ENCODE peak calls at places on chromosomes 13 and 19, in four cellular contexts. U, T, V and H are unnamed samples.

GRCh38 chr13:111168116-111168515 is 53.0 kb downstream of the ARHGEF7 start:
- DNase-seq in U (no peak), T (no peak), V (no peak), H (no peak)

GRCh38 chr13:91630916-91631315 is 232.5 kb downstream of the GPC5 start:
- DNase-seq in V (no peak), T (no peak), U (no peak), H (no peak)

GRCh38 chr13:97855570-97855970 is 97.9 kb upstream of the IPO5 start:
- DNase-seq in V (peak), T (peak), U (peak), H (peak)

GRCh38 chr19:32866564-32867265 is 2.9 kb downstream of the SLC7A9 start:
- DNase-seq in V (no peak), U (no peak), T (no peak), H (no peak)

GRCh38 chr19:7522923-7523667 is 671 bp downstream of the MCOLN1 start:
- DNase-seq in U (no peak), V (no peak), T (no peak), H (peak)

GRCh38 chr19:15170345-15170744 is 30.4 kb downstream of the NOTCH3 start:
- DNase-seq in U (no peak), T (no peak), V (no peak), H (no peak)

GRCh38 chr19:17235618-17236413 is 9.8 kb downstream of the OCEL1 start:
- DNase-seq in U (no peak), V (peak), T (no peak), H (peak)

GRCh38 chr13:24348797-24349515 is 39.6 kb downstream of the C1QTNF9 start:
- DNase-seq in U (no peak), T (no peak), V (no peak), H (no peak)

GRCh38 chr13:27403727-27404385 is 20.6 kb upstream of the GTF3A start:
- DNase-seq in U (no peak), T (no peak), V (no peak), H (no peak)

GRCh38 chr13:44431150-44431549 is 57.5 kb downstream of the SERP2 start:
- DNase-seq in U (no peak), V (no peak), T (no peak), H (no peak)

GRCh38 chr19:17358395-17358794 is 18.7 kb downstream of the PLVAP start:
- DNase-seq in T (no peak), U (no peak), V (no peak), H (peak)

GRCh38 chr19:23343434-23344010 is 51.7 kb downstream of the ZNF91 start:
- DNase-seq in T (no peak), V (no peak), U (no peak), H (no peak)

GRCh38 chr13:109468123-109468522 is 318.3 kb downstream of the IRS2 start:
- DNase-seq in T (no peak), U (no peak), V (no peak), H (no peak)

GRCh38 chr13:42548731-42549554 is 25.0 kb upstream of the TNFSF11 start:
- DNase-seq in T (no peak), U (no peak), V (no peak), H (peak)

GRCh38 chr13:19959141-19959830 is 759 bp downstream of the ZMYM2 start:
- DNase-seq in V (peak), U (no peak), T (no peak), H (peak)

GRCh38 chr19:57050863-57051262 is 68.9 kb upstream of the USP29 start:
- DNase-seq in U (no peak), T (no peak), V (no peak), H (no peak)

GRCh38 chr13:44068737-44069136 is 189.0 kb downstream of the LACC1 start:
- DNase-seq in U (no peak), V (no peak), T (no peak), H (peak)

GRCh38 chr13:84661718-84662117 is 779.4 kb upstream of the SLITRK1 start:
- DNase-seq in V (no peak), T (no peak), U (no peak), H (no peak)

DNA sequence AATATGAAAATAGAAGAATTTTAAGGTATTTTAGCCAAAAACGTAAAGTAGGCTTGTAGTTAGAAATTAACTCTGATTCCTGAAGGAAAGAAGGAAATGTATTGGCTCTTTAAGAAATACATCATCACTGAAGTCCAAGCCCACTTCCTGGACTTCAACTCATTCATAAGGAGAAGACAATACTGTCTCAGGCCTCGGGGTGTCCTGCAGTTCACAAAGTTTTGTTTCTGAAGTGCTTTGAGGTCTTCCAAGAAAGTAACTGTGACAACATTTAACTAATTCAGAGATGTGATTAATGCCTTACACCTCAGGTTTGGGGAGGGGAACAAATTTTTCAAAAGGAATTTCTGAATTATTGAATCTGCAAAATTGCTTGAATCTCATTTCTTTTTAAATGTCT is 65.8 kb upstream of the STARD13 start:
- DNase-seq in V (no peak), T (no peak), U (no peak), H (peak)
- TF ChIP-seq CTCF in V (no peak), T (no peak), U (no peak), H (peak)

GRCh38 chr13:107238262-107238661 is 670.3 kb upstream of the ARGLU1 start:
- DNase-seq in U (no peak), T (no peak), V (no peak), H (no peak)
- TF ChIP-seq CTCF in U (no peak), T (no peak), V (no peak), H (no peak)

GRCh38 chr19:42023121-42023942 is 29.3 kb upstream of the ATP1A3 start:
- DNase-seq in T (no peak), U (no peak), V (peak), H (peak)
- TF ChIP-seq CTCF in T (peak), U (peak), V (peak), H (peak)

DNA sequence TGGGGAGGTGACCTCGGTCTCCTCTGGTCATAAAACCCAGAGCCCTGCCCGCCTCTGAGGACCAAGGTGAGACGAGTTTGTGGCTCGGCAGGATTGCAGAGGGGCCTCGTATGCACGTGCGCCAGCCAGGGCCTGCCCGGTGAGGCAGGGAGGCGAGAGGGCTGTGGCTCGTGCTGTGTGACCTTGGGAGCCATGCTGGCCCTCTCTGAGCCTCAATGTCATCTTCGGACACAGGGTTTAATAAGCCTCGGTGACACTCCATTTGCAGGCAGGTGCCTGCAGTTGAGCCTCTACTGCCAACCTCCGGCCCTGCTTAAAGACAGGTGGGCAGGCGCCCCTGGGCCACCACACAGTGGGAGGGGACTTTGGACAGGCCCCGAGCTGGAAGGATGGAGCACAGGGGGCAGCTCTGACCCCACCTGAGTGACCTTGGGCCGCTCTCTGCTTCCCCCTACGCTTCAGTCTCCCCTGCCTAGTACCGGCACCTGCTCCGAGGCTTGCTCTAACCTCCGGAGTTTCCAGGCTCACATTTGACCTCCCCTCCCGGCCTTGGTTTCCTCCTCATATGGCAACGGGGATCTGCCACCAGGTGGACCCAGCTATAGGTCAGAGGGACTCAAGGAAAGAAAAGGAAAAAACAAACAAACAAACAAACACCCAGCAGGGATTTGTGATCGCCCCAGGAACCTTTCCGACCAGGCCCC is 3.2 kb downstream of the ZBTB7A start:
- DNase-seq in V (no peak), T (no peak), U (no peak), H (no peak)
- TF ChIP-seq CTCF in V (no peak), T (no peak), U (no peak), H (peak)

GRCh38 chr13:94608586-94608985 is 6.9 kb downstream of the GPR180 start:
- DNase-seq in U (no peak), T (no peak), V (no peak), H (no peak)
- TF ChIP-seq CTCF in U (no peak), T (no peak), V (no peak), H (no peak)

DNA sequence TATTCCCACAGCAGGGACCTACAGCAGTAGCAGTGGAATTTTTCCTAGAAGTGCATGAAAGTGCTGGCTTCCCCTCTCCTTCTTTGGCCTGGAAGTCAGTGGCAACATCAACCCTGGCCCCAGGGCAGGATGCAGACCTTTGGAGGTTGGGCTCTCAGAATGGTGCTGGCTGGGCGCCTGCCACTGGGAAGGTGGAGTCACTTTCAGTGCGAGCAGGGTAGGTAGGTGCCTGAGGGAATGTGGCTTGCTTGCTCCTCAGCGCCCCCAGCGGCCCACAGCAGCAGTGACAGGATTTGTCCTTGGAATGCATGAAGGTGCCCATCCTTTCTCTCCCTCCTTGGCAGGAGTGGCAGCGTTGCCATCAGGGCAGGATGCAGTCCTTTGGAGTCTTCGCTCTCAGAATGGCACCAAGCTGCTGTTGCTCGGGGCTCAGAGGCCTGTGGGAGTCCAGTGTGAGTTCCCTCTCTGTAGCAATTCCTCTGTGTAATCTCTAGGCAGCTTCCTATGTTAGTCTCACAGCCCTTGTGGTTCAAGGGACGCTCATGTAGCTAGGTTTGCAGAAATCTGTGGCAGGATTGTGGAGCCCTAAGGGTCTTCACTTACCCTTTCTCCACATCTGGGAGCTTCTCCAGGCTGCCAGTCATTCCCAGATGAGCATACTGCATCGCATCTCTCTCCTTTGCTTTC is 354.4 kb upstream of the DACH1 start:
- DNase-seq in T (no peak), U (peak), V (peak), H (peak)
- TF ChIP-seq CTCF in T (peak), U (peak), V (peak), H (peak)

DNA sequence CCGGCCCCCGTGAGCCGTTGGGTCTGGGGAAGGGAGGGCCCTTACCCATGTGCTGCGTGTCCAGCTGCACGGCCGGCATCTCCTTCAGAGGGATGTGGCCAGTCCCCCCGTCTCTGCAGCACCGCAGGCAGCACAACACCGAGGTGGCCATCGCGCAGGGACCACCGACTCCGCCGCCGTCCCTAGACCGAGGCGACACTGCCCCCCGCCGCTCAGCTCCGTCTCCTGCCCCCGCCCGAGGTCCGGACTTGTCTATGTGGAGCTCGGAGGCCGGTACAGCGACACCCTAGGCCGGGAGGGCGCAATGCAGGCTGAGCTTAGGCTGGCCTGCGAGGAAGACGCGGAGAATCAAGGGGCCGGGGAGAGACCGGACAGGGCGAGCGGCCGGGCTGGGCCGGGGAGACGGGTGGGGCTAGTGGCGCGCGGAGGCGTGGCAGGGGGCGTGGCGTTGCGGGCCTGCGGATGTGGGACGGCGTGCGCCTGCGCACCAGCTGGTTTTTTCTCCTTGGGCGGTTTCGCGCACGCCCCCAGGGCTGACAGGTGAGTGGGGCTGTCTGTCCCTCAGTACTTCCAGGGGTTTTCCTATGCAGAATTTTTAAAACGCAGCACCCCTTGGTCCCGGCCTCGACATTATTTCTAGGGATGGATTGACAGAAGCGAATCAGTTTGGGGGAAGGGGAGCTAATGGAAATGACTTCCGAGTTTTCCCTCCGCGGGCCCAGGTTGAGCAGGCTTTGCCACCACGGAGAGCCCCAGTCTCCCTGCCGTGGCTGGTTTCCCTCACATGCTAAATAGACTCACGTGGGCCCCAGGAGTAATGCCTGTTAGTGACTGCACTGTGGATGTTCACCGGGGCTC is at the start of gene SPRYD7:
- DNase-seq in U (peak), T (peak), V (peak), H (peak)
- TF ChIP-seq CTCF in U (peak), T (peak), V (peak), H (peak)

GRCh38 chr13:46655727-46656180 is 102.8 kb downstream of the LRCH1 start:
- DNase-seq in U (no peak), T (no peak), V (no peak), H (peak)
- TF ChIP-seq CTCF in U (no peak), T (no peak), V (no peak), H (no peak)

GRCh38 chr19:29785955-29786589 is 25.7 kb upstream of the CCNE1 start:
- DNase-seq in V (no peak), T (no peak), U (no peak), H (no peak)
- TF ChIP-seq CTCF in V (peak), T (no peak), U (peak), H (peak)